ENCODE peak calls at places on chromosomes 2 and 18, in eight cellular contexts. One of them, this sample, is unnamed.

GRCh38 chr2:151973901-151974199 is 125.0 kb downstream of the CACNB4 start:
- DNase-seq in non-pigmented ciliary epithelial cell: peak; percentile 5
- DNase-seq in lung: no peak
- DNase-seq in stimulated activated CD8-positive, alpha-beta memory T cell treated with anti-CD3 and anti-CD28 coated beads, Interleukin-7, amount 100 ng/mL, for 4 hours: no peak
- DNase-seq in pons: peak; percentile 78
- DNase-seq in iris pigment epithelial cell: peak; percentile 34
- DNase-seq in activated effector memory CD4-positive, alpha-beta T cell treated with anti-CD3 and anti-CD28 coated beads, Interleukin-2, amount 50 U/mL, for 16 hours: no peak
- DNase-seq in RKO: no peak
- DNase-seq in this sample: peak; percentile 30

GRCh38 chr2:158004131-158004530 is 97.5 kb upstream of the UPP2 start:
- DNase-seq in non-pigmented ciliary epithelial cell: no peak
- DNase-seq in lung: no peak
- DNase-seq in stimulated activated CD8-positive, alpha-beta memory T cell treated with anti-CD3 and anti-CD28 coated beads, Interleukin-7, amount 100 ng/mL, for 4 hours: no peak
- DNase-seq in pons: no peak
- DNase-seq in iris pigment epithelial cell: peak; percentile 7
- DNase-seq in activated effector memory CD4-positive, alpha-beta T cell treated with anti-CD3 and anti-CD28 coated beads, Interleukin-2, amount 50 U/mL, for 16 hours: no peak
- DNase-seq in RKO: peak; percentile 41
- DNase-seq in this sample: peak; percentile 48

GRCh38 chr18:79857082-79857661 is 59.4 kb downstream of the KCNG2 start:
- DNase-seq in non-pigmented ciliary epithelial cell: peak; percentile 13
- DNase-seq in lung: no peak
- DNase-seq in stimulated activated CD8-positive, alpha-beta memory T cell treated with anti-CD3 and anti-CD28 coated beads, Interleukin-7, amount 100 ng/mL, for 4 hours: no peak
- DNase-seq in pons: peak; percentile 12
- DNase-seq in iris pigment epithelial cell: peak; percentile 88
- DNase-seq in activated effector memory CD4-positive, alpha-beta T cell treated with anti-CD3 and anti-CD28 coated beads, Interleukin-2, amount 50 U/mL, for 16 hours: no peak
- DNase-seq in RKO: peak; percentile 5
- DNase-seq in this sample: peak; percentile 77

GRCh38 chr2:133780099-133780996 is 212.1 kb upstream of the NCKAP5 start:
- DNase-seq in non-pigmented ciliary epithelial cell: peak; percentile 45
- DNase-seq in lung: peak; percentile 49
- DNase-seq in stimulated activated CD8-positive, alpha-beta memory T cell treated with anti-CD3 and anti-CD28 coated beads, Interleukin-7, amount 100 ng/mL, for 4 hours: no peak
- DNase-seq in pons: peak; percentile 91
- DNase-seq in iris pigment epithelial cell: peak; percentile 78
- DNase-seq in activated effector memory CD4-positive, alpha-beta T cell treated with anti-CD3 and anti-CD28 coated beads, Interleukin-2, amount 50 U/mL, for 16 hours: no peak
- DNase-seq in RKO: peak; percentile 71
- DNase-seq in this sample: peak; percentile 82

GRCh38 chr2:130763405-130763804 is 8.1 kb downstream of the AMER3 start:
- DNase-seq in non-pigmented ciliary epithelial cell: no peak
- DNase-seq in lung: no peak
- DNase-seq in stimulated activated CD8-positive, alpha-beta memory T cell treated with anti-CD3 and anti-CD28 coated beads, Interleukin-7, amount 100 ng/mL, for 4 hours: no peak
- DNase-seq in pons: no peak
- DNase-seq in iris pigment epithelial cell: no peak
- DNase-seq in activated effector memory CD4-positive, alpha-beta T cell treated with anti-CD3 and anti-CD28 coated beads, Interleukin-2, amount 50 U/mL, for 16 hours: no peak
- DNase-seq in RKO: no peak
- DNase-seq in this sample: no peak

GRCh38 chr2:11014026-11014425 is 102.3 kb downstream of the KCNF1 start:
- DNase-seq in non-pigmented ciliary epithelial cell: no peak
- DNase-seq in lung: no peak
- DNase-seq in stimulated activated CD8-positive, alpha-beta memory T cell treated with anti-CD3 and anti-CD28 coated beads, Interleukin-7, amount 100 ng/mL, for 4 hours: no peak
- DNase-seq in pons: no peak
- DNase-seq in iris pigment epithelial cell: no peak
- DNase-seq in activated effector memory CD4-positive, alpha-beta T cell treated with anti-CD3 and anti-CD28 coated beads, Interleukin-2, amount 50 U/mL, for 16 hours: no peak
- DNase-seq in RKO: no peak
- DNase-seq in this sample: no peak

GRCh38 chr2:9952286-9952737 is 819 bp downstream of the GRHL1 start:
- DNase-seq in non-pigmented ciliary epithelial cell: no peak
- DNase-seq in lung: no peak
- DNase-seq in stimulated activated CD8-positive, alpha-beta memory T cell treated with anti-CD3 and anti-CD28 coated beads, Interleukin-7, amount 100 ng/mL, for 4 hours: no peak
- DNase-seq in pons: no peak
- DNase-seq in iris pigment epithelial cell: no peak
- DNase-seq in activated effector memory CD4-positive, alpha-beta T cell treated with anti-CD3 and anti-CD28 coated beads, Interleukin-2, amount 50 U/mL, for 16 hours: no peak
- DNase-seq in RKO: no peak
- DNase-seq in this sample: no peak

GRCh38 chr2:70118798-70119454 is 31.6 kb downstream of the PCBP1 start:
- DNase-seq in non-pigmented ciliary epithelial cell: no peak
- DNase-seq in lung: no peak
- DNase-seq in stimulated activated CD8-positive, alpha-beta memory T cell treated with anti-CD3 and anti-CD28 coated beads, Interleukin-7, amount 100 ng/mL, for 4 hours: no peak
- DNase-seq in pons: peak; percentile 93
- DNase-seq in iris pigment epithelial cell: no peak
- DNase-seq in activated effector memory CD4-positive, alpha-beta T cell treated with anti-CD3 and anti-CD28 coated beads, Interleukin-2, amount 50 U/mL, for 16 hours: no peak
- DNase-seq in RKO: no peak
- DNase-seq in this sample: no peak

GRCh38 chr2:150169230-150169629 is 318.2 kb downstream of the RND3 start:
- DNase-seq in non-pigmented ciliary epithelial cell: no peak
- DNase-seq in lung: no peak
- DNase-seq in stimulated activated CD8-positive, alpha-beta memory T cell treated with anti-CD3 and anti-CD28 coated beads, Interleukin-7, amount 100 ng/mL, for 4 hours: no peak
- DNase-seq in pons: no peak
- DNase-seq in iris pigment epithelial cell: peak; percentile 77
- DNase-seq in activated effector memory CD4-positive, alpha-beta T cell treated with anti-CD3 and anti-CD28 coated beads, Interleukin-2, amount 50 U/mL, for 16 hours: no peak
- DNase-seq in RKO: no peak
- DNase-seq in this sample: peak; percentile 32

GRCh38 chr2:235268535-235268934 is 225.3 kb upstream of the AGAP1 start:
- DNase-seq in non-pigmented ciliary epithelial cell: peak; percentile 17
- DNase-seq in lung: no peak
- DNase-seq in stimulated activated CD8-positive, alpha-beta memory T cell treated with anti-CD3 and anti-CD28 coated beads, Interleukin-7, amount 100 ng/mL, for 4 hours: no peak
- DNase-seq in pons: no peak
- DNase-seq in iris pigment epithelial cell: peak; percentile 75
- DNase-seq in activated effector memory CD4-positive, alpha-beta T cell treated with anti-CD3 and anti-CD28 coated beads, Interleukin-2, amount 50 U/mL, for 16 hours: no peak
- DNase-seq in RKO: no peak
- DNase-seq in this sample: no peak

GRCh38 chr2:159317392-159318088 is 31.0 kb upstream of the WDSUB1 start:
- DNase-seq in non-pigmented ciliary epithelial cell: no peak
- DNase-seq in lung: no peak
- DNase-seq in stimulated activated CD8-positive, alpha-beta memory T cell treated with anti-CD3 and anti-CD28 coated beads, Interleukin-7, amount 100 ng/mL, for 4 hours: no peak
- DNase-seq in pons: no peak
- DNase-seq in iris pigment epithelial cell: peak; percentile 2
- DNase-seq in activated effector memory CD4-positive, alpha-beta T cell treated with anti-CD3 and anti-CD28 coated beads, Interleukin-2, amount 50 U/mL, for 16 hours: no peak
- DNase-seq in RKO: no peak
- DNase-seq in this sample: no peak

GRCh38 chr2:177029501-177029900 is 183.1 kb upstream of the HNRNPA3 start:
- DNase-seq in non-pigmented ciliary epithelial cell: no peak
- DNase-seq in lung: no peak
- DNase-seq in stimulated activated CD8-positive, alpha-beta memory T cell treated with anti-CD3 and anti-CD28 coated beads, Interleukin-7, amount 100 ng/mL, for 4 hours: no peak
- DNase-seq in pons: no peak
- DNase-seq in iris pigment epithelial cell: no peak
- DNase-seq in activated effector memory CD4-positive, alpha-beta T cell treated with anti-CD3 and anti-CD28 coated beads, Interleukin-2, amount 50 U/mL, for 16 hours: no peak
- DNase-seq in RKO: no peak
- DNase-seq in this sample: no peak

GRCh38 chr18:2913398-2914005 is 66.7 kb downstream of the EMILIN2 start:
- DNase-seq in non-pigmented ciliary epithelial cell: no peak
- DNase-seq in lung: no peak
- DNase-seq in stimulated activated CD8-positive, alpha-beta memory T cell treated with anti-CD3 and anti-CD28 coated beads, Interleukin-7, amount 100 ng/mL, for 4 hours: no peak
- DNase-seq in pons: no peak
- DNase-seq in iris pigment epithelial cell: no peak
- DNase-seq in activated effector memory CD4-positive, alpha-beta T cell treated with anti-CD3 and anti-CD28 coated beads, Interleukin-2, amount 50 U/mL, for 16 hours: peak; percentile 54
- DNase-seq in RKO: no peak
- DNase-seq in this sample: no peak

GRCh38 chr2:42328148-42328833 is 32.7 kb downstream of the COX7A2L start:
- DNase-seq in non-pigmented ciliary epithelial cell: no peak
- DNase-seq in lung: no peak
- DNase-seq in stimulated activated CD8-positive, alpha-beta memory T cell treated with anti-CD3 and anti-CD28 coated beads, Interleukin-7, amount 100 ng/mL, for 4 hours: no peak
- DNase-seq in pons: peak; percentile 37
- DNase-seq in iris pigment epithelial cell: peak; percentile 53
- DNase-seq in activated effector memory CD4-positive, alpha-beta T cell treated with anti-CD3 and anti-CD28 coated beads, Interleukin-2, amount 50 U/mL, for 16 hours: no peak
- DNase-seq in RKO: peak; percentile 53
- DNase-seq in this sample: peak; percentile 18

GRCh38 chr2:10057231-10058107 is 14.1 kb downstream of the KLF11 start:
- DNase-seq in non-pigmented ciliary epithelial cell: no peak
- DNase-seq in lung: peak; percentile 54
- DNase-seq in stimulated activated CD8-positive, alpha-beta memory T cell treated with anti-CD3 and anti-CD28 coated beads, Interleukin-7, amount 100 ng/mL, for 4 hours: no peak
- DNase-seq in pons: no peak
- DNase-seq in iris pigment epithelial cell: peak; percentile 67
- DNase-seq in activated effector memory CD4-positive, alpha-beta T cell treated with anti-CD3 and anti-CD28 coated beads, Interleukin-2, amount 50 U/mL, for 16 hours: no peak
- DNase-seq in RKO: no peak
- DNase-seq in this sample: peak; percentile 85

GRCh38 chr18:44729631-44730101 is 49.0 kb downstream of the SETBP1 start:
- DNase-seq in non-pigmented ciliary epithelial cell: peak; percentile 78
- DNase-seq in lung: no peak
- DNase-seq in stimulated activated CD8-positive, alpha-beta memory T cell treated with anti-CD3 and anti-CD28 coated beads, Interleukin-7, amount 100 ng/mL, for 4 hours: peak; percentile 36
- DNase-seq in pons: no peak
- DNase-seq in iris pigment epithelial cell: peak; percentile 42
- DNase-seq in activated effector memory CD4-positive, alpha-beta T cell treated with anti-CD3 and anti-CD28 coated beads, Interleukin-2, amount 50 U/mL, for 16 hours: peak; percentile 69
- DNase-seq in RKO: no peak
- DNase-seq in this sample: no peak

GRCh38 chr2:145569108-145569507 is 1049.2 kb upstream of the ZEB2 start:
- DNase-seq in non-pigmented ciliary epithelial cell: no peak
- DNase-seq in lung: no peak
- DNase-seq in stimulated activated CD8-positive, alpha-beta memory T cell treated with anti-CD3 and anti-CD28 coated beads, Interleukin-7, amount 100 ng/mL, for 4 hours: no peak
- DNase-seq in pons: no peak
- DNase-seq in iris pigment epithelial cell: peak; percentile 65
- DNase-seq in activated effector memory CD4-positive, alpha-beta T cell treated with anti-CD3 and anti-CD28 coated beads, Interleukin-2, amount 50 U/mL, for 16 hours: no peak
- DNase-seq in RKO: peak; percentile 9
- DNase-seq in this sample: no peak

GRCh38 chr2:49948744-49949143 is 794.4 kb upstream of the FSHR start:
- DNase-seq in non-pigmented ciliary epithelial cell: no peak
- DNase-seq in lung: no peak
- DNase-seq in stimulated activated CD8-positive, alpha-beta memory T cell treated with anti-CD3 and anti-CD28 coated beads, Interleukin-7, amount 100 ng/mL, for 4 hours: no peak
- DNase-seq in pons: no peak
- DNase-seq in iris pigment epithelial cell: no peak
- DNase-seq in activated effector memory CD4-positive, alpha-beta T cell treated with anti-CD3 and anti-CD28 coated beads, Interleukin-2, amount 50 U/mL, for 16 hours: no peak
- DNase-seq in RKO: no peak
- DNase-seq in this sample: no peak

GRCh38 chr2:96739051-96739632 is 722 bp downstream of the LMAN2L start:
- DNase-seq in non-pigmented ciliary epithelial cell: no peak
- DNase-seq in lung: no peak
- DNase-seq in stimulated activated CD8-positive, alpha-beta memory T cell treated with anti-CD3 and anti-CD28 coated beads, Interleukin-7, amount 100 ng/mL, for 4 hours: no peak
- DNase-seq in pons: peak; percentile 20
- DNase-seq in iris pigment epithelial cell: peak; percentile 20
- DNase-seq in activated effector memory CD4-positive, alpha-beta T cell treated with anti-CD3 and anti-CD28 coated beads, Interleukin-2, amount 50 U/mL, for 16 hours: no peak
- DNase-seq in RKO: peak; percentile 38
- DNase-seq in this sample: peak; percentile 9

GRCh38 chr2:67561411-67561965 is 164.4 kb downstream of the ETAA1 start:
- DNase-seq in non-pigmented ciliary epithelial cell: peak; percentile 79
- DNase-seq in lung: no peak
- DNase-seq in stimulated activated CD8-positive, alpha-beta memory T cell treated with anti-CD3 and anti-CD28 coated beads, Interleukin-7, amount 100 ng/mL, for 4 hours: no peak
- DNase-seq in pons: no peak
- DNase-seq in iris pigment epithelial cell: peak; percentile 94
- DNase-seq in activated effector memory CD4-positive, alpha-beta T cell treated with anti-CD3 and anti-CD28 coated beads, Interleukin-2, amount 50 U/mL, for 16 hours: no peak
- DNase-seq in RKO: peak; percentile 82
- DNase-seq in this sample: peak; percentile 53

GRCh38 chr18:59878644-59879043 is 21.2 kb upstream of the PMAIP1 start:
- DNase-seq in non-pigmented ciliary epithelial cell: no peak
- DNase-seq in lung: no peak
- DNase-seq in stimulated activated CD8-positive, alpha-beta memory T cell treated with anti-CD3 and anti-CD28 coated beads, Interleukin-7, amount 100 ng/mL, for 4 hours: no peak
- DNase-seq in pons: no peak
- DNase-seq in iris pigment epithelial cell: peak; percentile 67
- DNase-seq in activated effector memory CD4-positive, alpha-beta T cell treated with anti-CD3 and anti-CD28 coated beads, Interleukin-2, amount 50 U/mL, for 16 hours: no peak
- DNase-seq in RKO: no peak
- DNase-seq in this sample: no peak

GRCh38 chr18:421236-422155 is 79.0 kb downstream of the COLEC12 start:
- DNase-seq in non-pigmented ciliary epithelial cell: no peak
- DNase-seq in lung: no peak
- DNase-seq in stimulated activated CD8-positive, alpha-beta memory T cell treated with anti-CD3 and anti-CD28 coated beads, Interleukin-7, amount 100 ng/mL, for 4 hours: no peak
- DNase-seq in pons: no peak
- DNase-seq in iris pigment epithelial cell: peak; percentile 47
- DNase-seq in activated effector memory CD4-positive, alpha-beta T cell treated with anti-CD3 and anti-CD28 coated beads, Interleukin-2, amount 50 U/mL, for 16 hours: no peak
- DNase-seq in RKO: no peak
- DNase-seq in this sample: peak; percentile 34

GRCh38 chr2:165898381-165898780 is 55.2 kb downstream of the TTC21B start:
- DNase-seq in non-pigmented ciliary epithelial cell: no peak
- DNase-seq in lung: no peak
- DNase-seq in stimulated activated CD8-positive, alpha-beta memory T cell treated with anti-CD3 and anti-CD28 coated beads, Interleukin-7, amount 100 ng/mL, for 4 hours: no peak
- DNase-seq in pons: no peak
- DNase-seq in iris pigment epithelial cell: peak; percentile 52
- DNase-seq in activated effector memory CD4-positive, alpha-beta T cell treated with anti-CD3 and anti-CD28 coated beads, Interleukin-2, amount 50 U/mL, for 16 hours: no peak
- DNase-seq in RKO: no peak
- DNase-seq in this sample: no peak

GRCh38 chr2:110103060-110103961 is 12.3 kb downstream of the MALL start:
- DNase-seq in non-pigmented ciliary epithelial cell: no peak
- DNase-seq in lung: no peak
- DNase-seq in stimulated activated CD8-positive, alpha-beta memory T cell treated with anti-CD3 and anti-CD28 coated beads, Interleukin-7, amount 100 ng/mL, for 4 hours: no peak
- DNase-seq in pons: no peak
- DNase-seq in iris pigment epithelial cell: no peak
- DNase-seq in activated effector memory CD4-positive, alpha-beta T cell treated with anti-CD3 and anti-CD28 coated beads, Interleukin-2, amount 50 U/mL, for 16 hours: peak; percentile 51
- DNase-seq in RKO: no peak
- DNase-seq in this sample: no peak

GRCh38 chr2:240627736-240628506 is 2.6 kb downstream of the GPR35 start:
- DNase-seq in non-pigmented ciliary epithelial cell: no peak
- DNase-seq in lung: no peak
- DNase-seq in stimulated activated CD8-positive, alpha-beta memory T cell treated with anti-CD3 and anti-CD28 coated beads, Interleukin-7, amount 100 ng/mL, for 4 hours: no peak
- DNase-seq in pons: no peak
- DNase-seq in iris pigment epithelial cell: no peak
- DNase-seq in activated effector memory CD4-positive, alpha-beta T cell treated with anti-CD3 and anti-CD28 coated beads, Interleukin-2, amount 50 U/mL, for 16 hours: peak; percentile 50
- DNase-seq in RKO: no peak
- DNase-seq in this sample: no peak

GRCh38 chr18:463442-464310 is 36.8 kb downstream of the COLEC12 start:
- DNase-seq in non-pigmented ciliary epithelial cell: no peak
- DNase-seq in lung: no peak
- DNase-seq in stimulated activated CD8-positive, alpha-beta memory T cell treated with anti-CD3 and anti-CD28 coated beads, Interleukin-7, amount 100 ng/mL, for 4 hours: no peak
- DNase-seq in pons: no peak
- DNase-seq in iris pigment epithelial cell: peak; percentile 38
- DNase-seq in activated effector memory CD4-positive, alpha-beta T cell treated with anti-CD3 and anti-CD28 coated beads, Interleukin-2, amount 50 U/mL, for 16 hours: no peak
- DNase-seq in RKO: no peak
- DNase-seq in this sample: no peak

GRCh38 chr18:36379426-36379984 is 82.0 kb downstream of the FHOD3 start:
- DNase-seq in non-pigmented ciliary epithelial cell: no peak
- DNase-seq in lung: no peak
- DNase-seq in stimulated activated CD8-positive, alpha-beta memory T cell treated with anti-CD3 and anti-CD28 coated beads, Interleukin-7, amount 100 ng/mL, for 4 hours: no peak
- DNase-seq in pons: no peak
- DNase-seq in iris pigment epithelial cell: no peak
- DNase-seq in activated effector memory CD4-positive, alpha-beta T cell treated with anti-CD3 and anti-CD28 coated beads, Interleukin-2, amount 50 U/mL, for 16 hours: no peak
- DNase-seq in RKO: no peak
- DNase-seq in this sample: no peak

GRCh38 chr2:2456721-2457120 is 125.6 kb upstream of the MYT1L start:
- DNase-seq in non-pigmented ciliary epithelial cell: no peak
- DNase-seq in lung: no peak
- DNase-seq in stimulated activated CD8-positive, alpha-beta memory T cell treated with anti-CD3 and anti-CD28 coated beads, Interleukin-7, amount 100 ng/mL, for 4 hours: no peak
- DNase-seq in pons: no peak
- DNase-seq in iris pigment epithelial cell: no peak
- DNase-seq in activated effector memory CD4-positive, alpha-beta T cell treated with anti-CD3 and anti-CD28 coated beads, Interleukin-2, amount 50 U/mL, for 16 hours: no peak
- DNase-seq in RKO: peak; percentile 53
- DNase-seq in this sample: no peak

GRCh38 chr18:59996370-59996966 is 96.7 kb downstream of the PMAIP1 start:
- DNase-seq in non-pigmented ciliary epithelial cell: peak; percentile 37
- DNase-seq in lung: peak; percentile 39
- DNase-seq in stimulated activated CD8-positive, alpha-beta memory T cell treated with anti-CD3 and anti-CD28 coated beads, Interleukin-7, amount 100 ng/mL, for 4 hours: no peak
- DNase-seq in pons: peak; percentile 39
- DNase-seq in iris pigment epithelial cell: peak; percentile 68
- DNase-seq in activated effector memory CD4-positive, alpha-beta T cell treated with anti-CD3 and anti-CD28 coated beads, Interleukin-2, amount 50 U/mL, for 16 hours: no peak
- DNase-seq in RKO: peak; percentile 52
- DNase-seq in this sample: peak; percentile 50

GRCh38 chr18:62523631-62524442 is 1.0 kb downstream of the ZCCHC2 start:
- DNase-seq in non-pigmented ciliary epithelial cell: no peak
- DNase-seq in lung: peak; percentile 52
- DNase-seq in stimulated activated CD8-positive, alpha-beta memory T cell treated with anti-CD3 and anti-CD28 coated beads, Interleukin-7, amount 100 ng/mL, for 4 hours: no peak
- DNase-seq in pons: no peak
- DNase-seq in iris pigment epithelial cell: peak; percentile 75
- DNase-seq in activated effector memory CD4-positive, alpha-beta T cell treated with anti-CD3 and anti-CD28 coated beads, Interleukin-2, amount 50 U/mL, for 16 hours: peak; percentile 83
- DNase-seq in RKO: peak; percentile 56
- DNase-seq in this sample: peak; percentile 36

GRCh38 chr2:55842009-55842408 is 81.6 kb downstream of the EFEMP1 start:
- DNase-seq in non-pigmented ciliary epithelial cell: no peak
- DNase-seq in lung: no peak
- DNase-seq in stimulated activated CD8-positive, alpha-beta memory T cell treated with anti-CD3 and anti-CD28 coated beads, Interleukin-7, amount 100 ng/mL, for 4 hours: no peak
- DNase-seq in pons: no peak
- DNase-seq in iris pigment epithelial cell: peak; percentile 65
- DNase-seq in activated effector memory CD4-positive, alpha-beta T cell treated with anti-CD3 and anti-CD28 coated beads, Interleukin-2, amount 50 U/mL, for 16 hours: no peak
- DNase-seq in RKO: no peak
- DNase-seq in this sample: no peak

GRCh38 chr2:237259201-237259600 is 154.8 kb downstream of the COL6A3 start:
- DNase-seq in non-pigmented ciliary epithelial cell: no peak
- DNase-seq in lung: no peak
- DNase-seq in stimulated activated CD8-positive, alpha-beta memory T cell treated with anti-CD3 and anti-CD28 coated beads, Interleukin-7, amount 100 ng/mL, for 4 hours: no peak
- DNase-seq in pons: no peak
- DNase-seq in iris pigment epithelial cell: no peak
- DNase-seq in activated effector memory CD4-positive, alpha-beta T cell treated with anti-CD3 and anti-CD28 coated beads, Interleukin-2, amount 50 U/mL, for 16 hours: no peak
- DNase-seq in RKO: no peak
- DNase-seq in this sample: no peak

GRCh38 chr2:43109261-43109743 is 117.1 kb downstream of the ZFP36L2 start:
- DNase-seq in non-pigmented ciliary epithelial cell: no peak
- DNase-seq in lung: no peak
- DNase-seq in stimulated activated CD8-positive, alpha-beta memory T cell treated with anti-CD3 and anti-CD28 coated beads, Interleukin-7, amount 100 ng/mL, for 4 hours: no peak
- DNase-seq in pons: peak; percentile 78
- DNase-seq in iris pigment epithelial cell: no peak
- DNase-seq in activated effector memory CD4-positive, alpha-beta T cell treated with anti-CD3 and anti-CD28 coated beads, Interleukin-2, amount 50 U/mL, for 16 hours: no peak
- DNase-seq in RKO: no peak
- DNase-seq in this sample: no peak

GRCh38 chr18:23237524-23238151 is 102.4 kb downstream of the CABLES1 start:
- DNase-seq in non-pigmented ciliary epithelial cell: no peak
- DNase-seq in lung: peak; percentile 59
- DNase-seq in stimulated activated CD8-positive, alpha-beta memory T cell treated with anti-CD3 and anti-CD28 coated beads, Interleukin-7, amount 100 ng/mL, for 4 hours: no peak
- DNase-seq in pons: no peak
- DNase-seq in iris pigment epithelial cell: peak; percentile 69
- DNase-seq in activated effector memory CD4-positive, alpha-beta T cell treated with anti-CD3 and anti-CD28 coated beads, Interleukin-2, amount 50 U/mL, for 16 hours: peak; percentile 74
- DNase-seq in RKO: no peak
- DNase-seq in this sample: peak; percentile 67

This sample was measured in myocyte.